ENCODE peak calls at places on chromosomes 11 and 22, in ten cellular contexts. One of them, this sample, is unnamed.

GRCh38 chr22:42978453-42979103 is 36.4 kb downstream of the PACSIN2 start:
- DNase-seq in A673: no peak
- DNase-seq in fibroblast of villous mesenchyme: no peak
- DNase-seq in Caco-2: no peak
- DNase-seq in heart right ventricle: peak; percentile 63
- DNase-seq in endothelial cell of umbilical vein: peak; percentile 76
- DNase-seq in IMR-90: peak; percentile 66
- DNase-seq in mesendoderm: peak; percentile 58
- DNase-seq in heart left ventricle: peak; percentile 52
- DNase-seq in AG04450: no peak
- DNase-seq in this sample: peak; percentile 98

GRCh38 chr22:29979645-29980303 is 96.8 kb downstream of the MTMR3 start:
- DNase-seq in A673: no peak
- DNase-seq in fibroblast of villous mesenchyme: peak; percentile 79
- DNase-seq in Caco-2: no peak
- DNase-seq in heart right ventricle: no peak
- DNase-seq in endothelial cell of umbilical vein: no peak
- DNase-seq in IMR-90: no peak
- DNase-seq in mesendoderm: no peak
- DNase-seq in heart left ventricle: no peak
- DNase-seq in AG04450: no peak
- DNase-seq in this sample: no peak

GRCh38 chr22:32896951-32897350 is 95.4 kb downstream of the TIMP3 start:
- DNase-seq in A673: no peak
- DNase-seq in fibroblast of villous mesenchyme: no peak
- DNase-seq in Caco-2: peak; percentile 73
- DNase-seq in heart right ventricle: no peak
- DNase-seq in endothelial cell of umbilical vein: no peak
- DNase-seq in IMR-90: no peak
- DNase-seq in mesendoderm: no peak
- DNase-seq in heart left ventricle: no peak
- DNase-seq in AG04450: no peak
- DNase-seq in this sample: peak; percentile 96

GRCh38 chr22:24431309-24432034 is 4.1 kb downstream of the ADORA2A start:
- DNase-seq in A673: no peak
- DNase-seq in fibroblast of villous mesenchyme: no peak
- DNase-seq in Caco-2: no peak
- DNase-seq in heart right ventricle: no peak
- DNase-seq in endothelial cell of umbilical vein: no peak
- DNase-seq in IMR-90: no peak
- DNase-seq in mesendoderm: no peak
- DNase-seq in heart left ventricle: no peak
- DNase-seq in AG04450: no peak
- DNase-seq in this sample: no peak

GRCh38 chr22:45216133-45217003 is 24.3 kb downstream of the KIAA0930 start:
- DNase-seq in A673: no peak
- DNase-seq in fibroblast of villous mesenchyme: peak; percentile 89
- DNase-seq in Caco-2: no peak
- DNase-seq in heart right ventricle: no peak
- DNase-seq in endothelial cell of umbilical vein: no peak
- DNase-seq in IMR-90: peak; percentile 98
- DNase-seq in mesendoderm: peak; percentile 75
- DNase-seq in heart left ventricle: no peak
- DNase-seq in AG04450: peak; percentile 74
- DNase-seq in this sample: peak; percentile 61

GRCh38 chr11:12599408-12600143 is 74.6 kb upstream of the TEAD1 start:
- DNase-seq in A673: peak; percentile 69
- DNase-seq in fibroblast of villous mesenchyme: no peak
- DNase-seq in Caco-2: peak; percentile 55
- DNase-seq in heart right ventricle: peak; percentile 22
- DNase-seq in endothelial cell of umbilical vein: peak; percentile 18
- DNase-seq in IMR-90: no peak
- DNase-seq in mesendoderm: peak; percentile 76
- DNase-seq in heart left ventricle: peak; percentile 30
- DNase-seq in AG04450: no peak
- DNase-seq in this sample: peak; percentile 89

GRCh38 chr11:32706985-32707736 is 87.3 kb downstream of the CCDC73 start:
- DNase-seq in A673: peak; percentile 37
- DNase-seq in fibroblast of villous mesenchyme: peak; percentile 59
- DNase-seq in Caco-2: no peak
- DNase-seq in heart right ventricle: no peak
- DNase-seq in endothelial cell of umbilical vein: peak; percentile 10
- DNase-seq in IMR-90: peak; percentile 82
- DNase-seq in mesendoderm: no peak
- DNase-seq in heart left ventricle: no peak
- DNase-seq in AG04450: peak; percentile 21
- DNase-seq in this sample: no peak

GRCh38 chr11:126338346-126339055 is 17.0 kb upstream of the ST3GAL4 start:
- DNase-seq in A673: no peak
- DNase-seq in fibroblast of villous mesenchyme: no peak
- DNase-seq in Caco-2: no peak
- DNase-seq in heart right ventricle: no peak
- DNase-seq in endothelial cell of umbilical vein: no peak
- DNase-seq in IMR-90: no peak
- DNase-seq in mesendoderm: no peak
- DNase-seq in heart left ventricle: no peak
- DNase-seq in AG04450: no peak
- DNase-seq in this sample: no peak

GRCh38 chr22:25795437-25795836 is 53.4 kb downstream of the MYO18B start:
- DNase-seq in A673: no peak
- DNase-seq in fibroblast of villous mesenchyme: no peak
- DNase-seq in Caco-2: no peak
- DNase-seq in heart right ventricle: no peak
- DNase-seq in endothelial cell of umbilical vein: no peak
- DNase-seq in IMR-90: no peak
- DNase-seq in mesendoderm: no peak
- DNase-seq in heart left ventricle: no peak
- DNase-seq in AG04450: no peak
- DNase-seq in this sample: no peak

GRCh38 chr11:45795379-45795778 is 9.6 kb upstream of the SLC35C1 start:
- DNase-seq in A673: no peak
- DNase-seq in fibroblast of villous mesenchyme: no peak
- DNase-seq in Caco-2: no peak
- DNase-seq in heart right ventricle: no peak
- DNase-seq in endothelial cell of umbilical vein: no peak
- DNase-seq in IMR-90: no peak
- DNase-seq in mesendoderm: peak; percentile 33
- DNase-seq in heart left ventricle: no peak
- DNase-seq in AG04450: no peak
- DNase-seq in this sample: peak; percentile 5

GRCh38 chr11:72778535-72779494 is 15.0 kb downstream of the STARD10 start:
- DNase-seq in A673: no peak
- DNase-seq in fibroblast of villous mesenchyme: no peak
- DNase-seq in Caco-2: peak; percentile 89
- DNase-seq in heart right ventricle: no peak
- DNase-seq in endothelial cell of umbilical vein: no peak
- DNase-seq in IMR-90: no peak
- DNase-seq in mesendoderm: no peak
- DNase-seq in heart left ventricle: no peak
- DNase-seq in AG04450: no peak
- DNase-seq in this sample: no peak

GRCh38 chr11:72780291-72781062 is 13.4 kb downstream of the STARD10 start:
- DNase-seq in A673: no peak
- DNase-seq in fibroblast of villous mesenchyme: no peak
- DNase-seq in Caco-2: peak; percentile 49
- DNase-seq in heart right ventricle: no peak
- DNase-seq in endothelial cell of umbilical vein: no peak
- DNase-seq in IMR-90: no peak
- DNase-seq in mesendoderm: no peak
- DNase-seq in heart left ventricle: no peak
- DNase-seq in AG04450: no peak
- DNase-seq in this sample: no peak

GRCh38 chr11:72777755-72778278 is 16.0 kb downstream of the STARD10 start:
- DNase-seq in A673: no peak
- DNase-seq in fibroblast of villous mesenchyme: no peak
- DNase-seq in Caco-2: peak; percentile 89
- DNase-seq in heart right ventricle: no peak
- DNase-seq in endothelial cell of umbilical vein: no peak
- DNase-seq in IMR-90: no peak
- DNase-seq in mesendoderm: no peak
- DNase-seq in heart left ventricle: no peak
- DNase-seq in AG04450: no peak
- DNase-seq in this sample: peak; percentile 37

GRCh38 chr11:72781063-72781312 is 12.9 kb downstream of the STARD10 start:
- DNase-seq in A673: no peak
- DNase-seq in fibroblast of villous mesenchyme: no peak
- DNase-seq in Caco-2: peak; percentile 85
- DNase-seq in heart right ventricle: no peak
- DNase-seq in endothelial cell of umbilical vein: no peak
- DNase-seq in IMR-90: no peak
- DNase-seq in mesendoderm: no peak
- DNase-seq in heart left ventricle: no peak
- DNase-seq in AG04450: no peak
- DNase-seq in this sample: peak; percentile 73

DNA sequence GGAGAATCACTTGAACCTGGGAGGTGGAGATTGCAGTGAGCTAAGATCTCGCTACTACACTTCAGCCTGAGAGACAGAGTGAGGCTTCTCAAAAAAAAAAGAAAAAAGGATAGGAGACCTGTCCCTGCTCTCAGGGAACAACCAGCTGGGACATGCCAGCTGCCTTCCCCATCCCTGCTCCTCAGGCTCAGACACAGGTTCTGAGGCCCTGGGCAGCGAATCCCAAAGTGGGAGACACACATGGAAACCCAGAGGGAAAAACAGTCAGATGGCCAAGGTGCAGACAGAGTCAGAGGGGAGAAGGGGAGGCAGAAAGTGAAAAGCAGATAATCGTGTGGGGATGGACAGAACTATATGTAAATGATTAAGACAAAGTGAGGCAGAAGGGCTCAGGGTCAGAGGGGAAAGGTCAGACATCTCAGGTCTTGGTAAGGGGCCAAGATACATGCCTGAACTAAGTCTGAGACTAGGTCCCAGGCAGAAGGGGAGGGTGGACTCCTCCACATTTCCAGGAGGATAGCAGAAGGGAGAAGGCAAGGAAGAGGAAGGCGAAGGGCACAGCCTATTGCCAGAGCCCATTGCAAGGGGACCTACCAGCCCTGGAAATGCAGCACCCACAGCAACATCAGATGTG is 14.2 kb downstream of the STARD10 start:
- DNase-seq in A673: no peak
- DNase-seq in fibroblast of villous mesenchyme: no peak
- DNase-seq in Caco-2: no peak
- DNase-seq in heart right ventricle: no peak
- DNase-seq in endothelial cell of umbilical vein: no peak
- DNase-seq in IMR-90: no peak
- DNase-seq in mesendoderm: no peak
- DNase-seq in heart left ventricle: no peak
- DNase-seq in AG04450: no peak
- DNase-seq in this sample: no peak
- H3K4me3 ChIP-seq in A673: no peak overlapping the region
- H3K4me3 ChIP-seq in fibroblast of villous mesenchyme: no peak overlapping the region
- H3K4me3 ChIP-seq in Caco-2: peak overlapping the region; percentile 88
- H3K4me3 ChIP-seq in heart right ventricle: no peak overlapping the region
- H3K4me3 ChIP-seq in endothelial cell of umbilical vein: no peak overlapping the region
- H3K4me3 ChIP-seq in IMR-90: no peak overlapping the region
- H3K4me3 ChIP-seq in mesendoderm: no peak overlapping the region
- H3K4me3 ChIP-seq in heart left ventricle: no peak overlapping the region
- H3K4me3 ChIP-seq in AG04450: no peak overlapping the region
- H3K4me3 ChIP-seq in this sample: no peak overlapping the region

GRCh38 chr11:18669211-18669593 is 29.4 kb upstream of the TMEM86A start:
- DNase-seq in A673: no peak
- DNase-seq in fibroblast of villous mesenchyme: peak; percentile 3
- DNase-seq in Caco-2: no peak
- DNase-seq in heart right ventricle: no peak
- DNase-seq in endothelial cell of umbilical vein: no peak
- DNase-seq in IMR-90: no peak
- DNase-seq in mesendoderm: no peak
- DNase-seq in heart left ventricle: no peak
- DNase-seq in AG04450: no peak
- DNase-seq in this sample: no peak
- H3K4me3 ChIP-seq in A673: no peak overlapping the region
- H3K4me3 ChIP-seq in fibroblast of villous mesenchyme: no peak overlapping the region
- H3K4me3 ChIP-seq in Caco-2: no peak overlapping the region
- H3K4me3 ChIP-seq in heart right ventricle: no peak overlapping the region
- H3K4me3 ChIP-seq in endothelial cell of umbilical vein: no peak overlapping the region
- H3K4me3 ChIP-seq in IMR-90: no peak overlapping the region
- H3K4me3 ChIP-seq in mesendoderm: no peak overlapping the region
- H3K4me3 ChIP-seq in heart left ventricle: no peak overlapping the region
- H3K4me3 ChIP-seq in AG04450: no peak overlapping the region
- H3K4me3 ChIP-seq in this sample: no peak overlapping the region

DNA sequence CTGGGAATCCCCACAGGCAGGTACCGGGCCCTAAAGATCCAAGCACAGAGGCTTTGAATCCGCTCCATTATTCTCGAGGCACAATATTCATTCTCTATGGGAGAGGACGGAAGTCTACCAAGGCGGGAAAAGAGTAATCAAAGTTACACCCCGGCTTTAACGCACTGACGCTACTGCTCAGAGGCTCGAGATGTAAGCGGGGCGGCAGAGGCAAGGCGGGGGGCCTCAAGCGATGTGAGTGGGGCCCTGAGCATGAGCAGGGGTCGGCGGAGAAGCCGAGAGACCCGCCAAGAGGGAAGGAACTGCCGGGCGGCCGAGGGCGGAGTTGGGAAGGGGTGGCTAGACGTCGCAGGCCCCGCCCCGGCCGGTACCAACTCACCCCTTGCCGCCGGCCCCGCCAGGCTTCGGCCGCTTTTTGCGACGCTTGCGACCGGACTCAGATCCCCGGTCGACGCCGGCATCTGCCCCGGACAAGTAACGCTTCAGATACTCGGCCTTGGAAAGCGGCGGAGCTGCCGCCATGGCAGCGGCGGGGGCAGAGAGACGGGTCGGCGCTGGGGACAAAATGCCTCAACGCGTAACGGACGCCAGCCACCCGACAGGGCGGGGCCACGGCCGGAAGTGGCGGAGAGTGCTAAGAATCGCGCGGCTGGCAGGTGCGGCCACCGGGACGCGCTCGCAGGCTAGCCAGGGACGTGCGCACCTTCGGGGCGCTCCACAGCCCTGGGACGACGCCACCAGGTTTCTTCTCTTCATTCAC is at the start of gene BUD13:
- DNase-seq in A673: peak; percentile 94
- DNase-seq in fibroblast of villous mesenchyme: peak; percentile 82
- DNase-seq in Caco-2: peak; percentile 96
- DNase-seq in heart right ventricle: peak; percentile 92
- DNase-seq in endothelial cell of umbilical vein: peak; percentile 86
- DNase-seq in IMR-90: peak; percentile 75
- DNase-seq in mesendoderm: peak; percentile 93
- DNase-seq in heart left ventricle: peak; percentile 93
- DNase-seq in AG04450: peak; percentile 37
- DNase-seq in this sample: peak; percentile 83
- H3K4me3 ChIP-seq in A673: peak within 1 kb of the TSS; percentile 58
- H3K4me3 ChIP-seq in fibroblast of villous mesenchyme: peak within 1 kb of the TSS; percentile 78
- H3K4me3 ChIP-seq in Caco-2: peak within 1 kb of the TSS; percentile 93
- H3K4me3 ChIP-seq in heart right ventricle: peak within 1 kb of the TSS; percentile 94
- H3K4me3 ChIP-seq in endothelial cell of umbilical vein: peak within 1 kb of the TSS; percentile 65
- H3K4me3 ChIP-seq in IMR-90: peak within 1 kb of the TSS; percentile 96
- H3K4me3 ChIP-seq in mesendoderm: peak within 1 kb of the TSS; percentile 89
- H3K4me3 ChIP-seq in heart left ventricle: peak within 1 kb of the TSS; percentile 95
- H3K4me3 ChIP-seq in AG04450: peak within 1 kb of the TSS; percentile 89
- H3K4me3 ChIP-seq in this sample: peak within 1 kb of the TSS; percentile 97

DNA sequence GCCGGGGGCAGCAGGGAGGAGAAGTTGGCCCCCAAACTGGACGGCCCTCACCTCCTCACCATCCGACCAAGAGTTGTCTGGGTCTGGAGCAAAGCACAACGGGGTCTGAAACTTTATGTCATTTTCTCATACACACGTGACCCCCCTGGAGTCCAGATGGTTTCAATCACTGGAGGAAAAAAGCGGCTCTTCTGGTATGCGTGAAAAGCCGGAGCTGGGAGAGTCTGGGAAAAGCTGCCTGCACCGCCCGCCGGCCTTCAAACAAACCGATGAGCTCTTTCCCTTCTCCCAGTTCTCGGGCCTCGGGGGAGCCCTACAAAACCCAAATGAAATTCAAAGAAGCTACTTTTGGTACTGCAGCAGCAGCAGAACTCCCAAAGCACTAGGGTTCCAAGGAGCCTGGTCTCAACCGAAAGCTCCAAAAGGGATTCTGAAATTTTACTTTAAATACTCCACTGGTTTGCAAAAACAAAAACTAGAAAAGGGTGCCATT is 39.7 kb upstream of the AKIP1 start:
- DNase-seq in A673: peak; percentile 94
- DNase-seq in fibroblast of villous mesenchyme: peak; percentile 98
- DNase-seq in Caco-2: peak; percentile 69
- DNase-seq in heart right ventricle: peak; percentile 85
- DNase-seq in endothelial cell of umbilical vein: peak; percentile 72
- DNase-seq in IMR-90: peak; percentile 94
- DNase-seq in mesendoderm: peak; percentile 90
- DNase-seq in heart left ventricle: peak; percentile 86
- DNase-seq in AG04450: peak; percentile 87
- DNase-seq in this sample: peak; percentile 22
- H3K4me3 ChIP-seq in A673: peak overlapping the region; percentile 82
- H3K4me3 ChIP-seq in fibroblast of villous mesenchyme: peak overlapping the region; percentile 79
- H3K4me3 ChIP-seq in Caco-2: peak overlapping the region; percentile 70
- H3K4me3 ChIP-seq in heart right ventricle: peak overlapping the region; percentile 72
- H3K4me3 ChIP-seq in endothelial cell of umbilical vein: peak overlapping the region; percentile 50
- H3K4me3 ChIP-seq in IMR-90: peak overlapping the region; percentile 51
- H3K4me3 ChIP-seq in mesendoderm: peak overlapping the region; percentile 55
- H3K4me3 ChIP-seq in heart left ventricle: peak overlapping the region; percentile 77
- H3K4me3 ChIP-seq in AG04450: peak overlapping the region; percentile 76
- H3K4me3 ChIP-seq in this sample: peak overlapping the region; percentile 93